ENCODE peak calls at places on chromosome 11, in ten cellular contexts. C, Z, Y, T, F, H, X, Q, D and J are unnamed samples.

GRCh38 chr11:117205211-117205818 is 6.1 kb downstream of the TAGLN start:
- DNase-seq in Z (no peak), D (peak; percentile 43), H (no peak), Q (no peak), F (no peak), C (no peak), T (no peak), X (no peak), Y (no peak), J (no peak)

GRCh38 chr11:87870081-87870480 is 305.2 kb downstream of the RAB38 start:
- DNase-seq in C (no peak), T (no peak), Y (no peak), D (no peak), Q (no peak), X (no peak), F (no peak), Z (no peak), H (no peak), J (no peak)

GRCh38 chr11:31479073-31479472 is 30.3 kb downstream of the IMMP1L start:
- DNase-seq in Z (no peak), F (no peak), X (no peak), D (no peak), T (no peak), C (no peak), Y (no peak), H (no peak), Q (no peak), J (no peak)

GRCh38 chr11:28144808-28145207 is 36.6 kb downstream of the METTL15 start:
- DNase-seq in F (no peak), T (no peak), Q (no peak), D (no peak), Y (no peak), C (no peak), H (no peak), Z (no peak), X (no peak), J (peak; percentile 7)

GRCh38 chr11:46711288-46711687 is 7.7 kb upstream of the F2 start:
- DNase-seq in X (no peak), Z (no peak), H (no peak), C (no peak), D (no peak), T (no peak), Y (no peak), Q (no peak), F (no peak), J (no peak)

GRCh38 chr11:90493379-90493778 is 270.5 kb upstream of the CHORDC1 start:
- DNase-seq in D (no peak), Y (no peak), F (no peak), C (no peak), Z (no peak), Q (peak; percentile 8), X (no peak), T (no peak), H (no peak), J (no peak)

GRCh38 chr11:109853156-109853776 is 239.9 kb upstream of the ZC3H12C start:
- DNase-seq in X (no peak), D (no peak), T (no peak), H (peak; percentile 13), Z (peak; percentile 90), Y (peak; percentile 74), F (no peak), Q (peak; percentile 71), C (no peak), J (peak; percentile 27)

GRCh38 chr11:88169881-88170280 is 5.4 kb downstream of the RAB38 start:
- DNase-seq in T (no peak), Q (no peak), D (no peak), Y (no peak), F (no peak), C (no peak), Z (no peak), H (no peak), X (no peak), J (no peak)

GRCh38 chr11:70542811-70543210 is 144.5 kb downstream of the CTTN start:
- DNase-seq in Y (no peak), F (no peak), T (no peak), Q (no peak), Z (no peak), C (no peak), X (no peak), H (no peak), D (no peak), J (no peak)

GRCh38 chr11:12602421-12602820 is 71.8 kb upstream of the TEAD1 start:
- DNase-seq in F (no peak), Y (no peak), H (no peak), Q (no peak), C (no peak), D (no peak), T (no peak), X (no peak), Z (no peak), J (no peak)

GRCh38 chr11:104668797-104669463 is 229.3 kb downstream of the CASP12 start:
- DNase-seq in C (no peak), X (no peak), H (no peak), T (no peak), F (no peak), D (no peak), Q (no peak), Z (peak; percentile 74), Y (peak; percentile 61), J (no peak)

GRCh38 chr11:6812391-6813005 is 13.0 kb upstream of the OR6A2 start:
- DNase-seq in F (no peak), H (peak; percentile 63), Z (peak; percentile 48), X (no peak), D (no peak), Q (peak; percentile 77), T (peak; percentile 57), Y (peak; percentile 65), C (no peak), J (peak; percentile 15)

GRCh38 chr11:127567237-127567932 is 566.8 kb upstream of the KIRREL3 start:
- DNase-seq in D (no peak), Z (no peak), Y (no peak), X (no peak), Q (peak; percentile 63), F (no peak), H (no peak), C (no peak), T (no peak), J (no peak)

GRCh38 chr11:94049351-94049750 is 28.2 kb downstream of the HEPHL1 start:
- DNase-seq in H (no peak), Y (no peak), Q (no peak), D (no peak), C (no peak), T (no peak), F (no peak), Z (no peak), X (no peak), J (no peak)

GRCh38 chr11:34416746-34417145 is 22.0 kb upstream of the CAT start:
- DNase-seq in T (no peak), H (no peak), Y (no peak), Q (no peak), X (no peak), F (no peak), C (no peak), Z (no peak), D (no peak), J (peak; percentile 80)

GRCh38 chr11:34415538-34415937 is 23.2 kb upstream of the CAT start:
- DNase-seq in Z (no peak), H (no peak), T (no peak), X (no peak), D (no peak), Q (no peak), C (no peak), Y (no peak), F (no peak), J (no peak)

GRCh38 chr11:34419158-34419557 is 19.6 kb upstream of the CAT start:
- DNase-seq in Z (no peak), X (no peak), C (no peak), F (no peak), Q (no peak), D (no peak), T (no peak), H (no peak), Y (no peak), J (no peak)

GRCh38 chr11:34416088-34416487 is 22.6 kb upstream of the CAT start:
- DNase-seq in Y (no peak), D (no peak), T (no peak), H (no peak), Q (no peak), C (no peak), Z (no peak), F (no peak), X (no peak), J (no peak)

DNA sequence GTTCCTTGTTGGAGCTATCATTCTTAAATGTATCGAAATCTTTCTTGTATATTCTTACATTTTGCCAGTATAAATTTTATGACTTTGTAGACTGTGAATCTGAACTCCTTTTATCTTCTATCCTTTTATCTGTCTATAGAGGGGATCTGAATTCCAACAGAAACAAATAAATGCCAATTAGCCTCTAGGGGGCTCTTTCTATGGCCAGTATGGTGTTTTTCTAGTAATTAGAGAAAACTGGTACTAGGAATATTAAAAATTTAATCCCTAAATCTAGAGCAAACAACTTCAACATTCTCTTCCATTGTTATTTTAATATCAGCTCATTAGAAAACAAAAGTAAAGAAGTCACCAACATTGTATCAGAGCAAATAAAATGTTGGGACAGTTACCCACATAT is 21.5 kb upstream of the CAT start:
- DNase-seq in T (no peak), D (no peak), Y (no peak), H (no peak), Z (no peak), Q (peak; percentile 21), C (no peak), X (no peak), F (no peak), J (no peak)
- TF ChIP-seq CTCF in T (peak; percentile 44), D (no peak), Y (peak; percentile 46), H (no peak), Z (no peak), Q (no peak), C (no peak), X (no peak), F (no peak), J (no peak)

GRCh38 chr11:125376856-125377255 is 119.2 kb downstream of the FEZ1 start:
- DNase-seq in Q (no peak), D (no peak), X (no peak), F (no peak), H (no peak), T (no peak), Y (no peak), Z (no peak), C (no peak), J (no peak)
- H3K27me3 ChIP-seq in Q (no peaks in the 10 kb centered on the region), D (peaks cover 16% of the 10 kb centered on the region), X (no peaks in the 10 kb centered on the region), F (no peaks in the 10 kb centered on the region), H (peaks cover 63% of the 10 kb centered on the region), T (peaks cover 11% of the 10 kb centered on the region), Y (peaks cover 37% of the 10 kb centered on the region), Z (peaks cover 22% of the 10 kb centered on the region), C (no peaks in the 10 kb centered on the region), J (peaks cover 3% of the 10 kb centered on the region)

GRCh38 chr11:78045851-78046485 is 17.7 kb upstream of the THRSP start:
- DNase-seq in F (peak; percentile 87), Z (peak; percentile 62), C (peak; percentile 91), Q (peak; percentile 74), X (peak; percentile 82), D (peak; percentile 65), H (peak; percentile 93), Y (no peak), T (peak; percentile 94), J (peak; percentile 47)
- TF ChIP-seq POLR2AphosphoS5 in F (no peak), Z (peak; percentile 82), C (no peak), Q (no peak), X (peak; percentile 65), D (peak; percentile 75), H (no peak), Y (peak; percentile 49), T (peak; percentile 59), J (peak; percentile 51)

DNA sequence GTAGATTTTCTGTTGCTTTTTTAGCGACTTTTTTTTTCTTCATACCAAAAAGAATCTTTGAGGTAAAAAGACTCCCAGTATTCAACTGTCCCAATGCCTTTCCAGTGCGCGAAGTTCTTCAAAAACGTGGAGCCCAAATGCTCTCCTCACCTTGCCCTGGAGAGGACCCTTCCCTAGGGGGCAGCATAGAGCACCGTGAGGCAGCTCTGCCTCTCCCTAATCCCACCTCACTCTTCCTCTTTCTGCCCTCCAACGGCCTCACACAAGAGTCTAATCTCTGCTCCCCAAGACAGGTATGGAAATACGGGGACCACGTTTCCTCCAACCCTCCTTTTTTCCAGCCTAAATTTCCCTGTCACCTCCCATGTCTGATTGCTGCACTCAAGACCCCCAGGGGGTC is 117.5 kb upstream of the ALX4 start:
- DNase-seq in X (no peak), C (no peak), Q (peak; percentile 83), Y (no peak), T (no peak), F (no peak), H (peak; percentile 74), Z (no peak), D (no peak), J (peak; percentile 34)
- TF ChIP-seq CTCF in X (no peak), C (no peak), Q (peak; percentile 86), Y (peak; percentile 77), T (peak; percentile 38), F (no peak), H (peak; percentile 73), Z (peak; percentile 36), D (no peak), J (peak; percentile 40)